ENCODE peak calls at places on chromosomes 16 and 17, in four cellular contexts. L is H1, Y is mesendoderm, X is IMR-90. P is an unnamed sample.

GRCh38 chr16:27748868-27749546 is 199.1 kb downstream of the KATNIP start:
- DNase-seq in L (no peak), Y (peak), X (peak), P (peak)

GRCh38 chr16:30186782-30187555 is 3.6 kb downstream of the CORO1A start:
- DNase-seq in L (peak), Y (peak), X (no peak), P (peak)

GRCh38 chr16:85718682-85719081 is 29.9 kb upstream of the GINS2 start:
- DNase-seq in L (peak), Y (no peak), X (no peak), P (peak)

GRCh38 chr16:14133907-14134306 is 62.8 kb downstream of the MRTFB start:
- DNase-seq in L (no peak), Y (no peak), X (peak), P (no peak)

GRCh38 chr17:63696381-63696961 is 3.5 kb downstream of the LIMD2 start:
- DNase-seq in L (peak), Y (peak), X (no peak), P (peak)

GRCh38 chr16:52191533-52192134 is 355.3 kb downstream of the TOX3 start:
- DNase-seq in L (peak), Y (peak), X (peak), P (peak)

GRCh38 chr16:8634991-8635736 is 13.7 kb downstream of the METTL22 start:
- DNase-seq in L (peak), Y (peak), X (peak), P (peak)

GRCh38 chr17:67999291-67999911 is 3.1 kb upstream of the C17orf58 start:
- DNase-seq in L (no peak), Y (peak), X (peak), P (no peak)

GRCh38 chr17:74513987-74514631 is 17.2 kb downstream of the CD300LB start:
- DNase-seq in L (peak), Y (peak), X (peak), P (peak)

GRCh38 chr16:86635181-86635580 is 56.8 kb downstream of the FOXL1 start:
- DNase-seq in L (no peak), Y (no peak), X (no peak), P (no peak)

GRCh38 chr16:28863929-28864886 is 565 bp downstream of the SH2B1 start:
- DNase-seq in L (no peak), Y (no peak), X (peak), P (no peak)

GRCh38 chr17:17913695-17914332 is 58.4 kb downstream of the TOM1L2 start:
- DNase-seq in L (no peak), Y (peak), X (peak), P (peak)

GRCh38 chr16:17266606-17267313 is 204.0 kb downstream of the XYLT1 start:
- DNase-seq in L (no peak), Y (no peak), X (no peak), P (no peak)

GRCh38 chr17:74271902-74272563 is 2.0 kb upstream of the DNAI2 start:
- DNase-seq in L (no peak), Y (no peak), X (no peak), P (no peak)

GRCh38 chr17:7720125-7720524 is 2.6 kb downstream of the DNAH2 start:
- DNase-seq in L (no peak), Y (peak), X (no peak), P (no peak)

GRCh38 chr17:933168-934083 is 46.1 kb downstream of the NXN start:
- DNase-seq in L (no peak), Y (peak), X (peak), P (peak)

GRCh38 chr16:50335198-50335958 is 33.4 kb downstream of the BRD7 start:
- DNase-seq in L (no peak), Y (no peak), X (peak), P (no peak)

GRCh38 chr17:73293480-73293911 is 18.3 kb downstream of the CDC42EP4 start:
- DNase-seq in L (no peak), Y (no peak), X (peak), P (no peak)

GRCh38 chr17:54968259-54968953 is at the start of the genes COX11 and STXBP4:
- DNase-seq in L (peak), Y (peak), X (peak), P (peak)

GRCh38 chr17:28902819-28903545 is at the start of gene DHRS13:
- DNase-seq in L (peak), Y (peak), X (peak), P (peak)
- H2BK5ac ChIP-seq in L (peak), Y (no peak), X (peak), P (no peak)

DNA sequence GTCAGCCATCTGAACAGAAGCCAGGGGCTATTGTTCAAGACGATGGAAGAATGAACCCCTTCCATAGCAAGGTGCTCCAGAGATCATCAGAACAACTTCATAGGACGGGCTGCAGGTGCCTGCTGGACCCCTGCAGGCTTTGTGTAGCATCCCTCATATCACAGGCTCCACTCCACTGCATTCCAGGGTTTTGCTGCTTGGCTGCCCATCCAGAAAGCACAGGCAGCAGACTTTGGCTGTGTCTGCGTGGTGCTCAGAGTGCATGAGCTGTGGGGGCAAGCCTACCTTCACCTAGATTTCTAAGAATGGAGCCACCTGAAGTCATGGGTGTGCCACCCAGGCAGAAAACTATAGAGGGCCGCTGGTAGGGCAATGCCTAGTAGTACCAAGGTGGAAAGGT is 93.9 kb upstream of the NLRP1 start:
- DNase-seq in L (no peak), Y (no peak), X (no peak), P (no peak)
- H2BK120ac ChIP-seq in L (no peak), Y (no peak), X (no peak), P (no peak)

DNA sequence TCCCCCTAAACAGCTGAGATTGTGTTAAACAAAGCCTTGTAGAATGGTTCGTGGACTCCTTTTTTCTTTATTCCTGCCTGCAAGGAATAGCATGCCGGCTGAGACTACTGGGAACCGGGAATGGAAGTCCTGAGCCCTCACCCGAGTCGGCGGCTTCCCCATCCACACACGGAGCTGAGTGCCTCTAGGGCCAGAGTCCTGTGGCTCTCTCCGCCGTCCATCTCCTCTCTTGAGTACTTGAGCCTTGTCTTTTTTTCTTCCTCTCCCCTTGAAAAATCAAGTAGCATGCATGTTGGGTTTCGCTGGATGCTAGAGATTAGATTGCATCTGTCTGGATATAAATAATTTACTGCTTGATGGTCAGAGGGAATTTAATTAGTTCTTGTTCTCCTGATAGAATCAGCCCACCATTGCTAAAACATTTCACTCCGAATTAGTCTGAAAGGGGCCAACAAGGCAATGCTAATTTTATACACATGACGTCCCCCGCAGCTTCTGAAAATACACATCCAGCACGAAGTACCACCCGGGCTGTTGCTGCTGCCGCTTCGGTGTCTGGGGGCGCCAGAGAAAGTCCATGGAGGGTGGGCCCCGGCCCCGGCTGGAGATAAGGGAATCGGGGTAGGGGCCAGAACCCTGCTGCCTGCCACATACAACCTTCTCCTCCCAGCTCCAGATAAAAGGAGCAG is 48.6 kb downstream of the RBFOX3 start:
- DNase-seq in L (no peak), Y (no peak), X (no peak), P (no peak)
- H2BK5ac ChIP-seq in L (no peak), Y (no peak), X (no peak), P (no peak)

GRCh38 chr17:57533684-57534305 is 211.3 kb downstream of the CCDC182 start:
- DNase-seq in L (no peak), Y (no peak), X (no peak), P (no peak)
- H2BK120ac ChIP-seq in L (no peak), Y (no peak), X (no peak), P (no peak)

GRCh38 chr16:9755076-9755475 is 427.2 kb downstream of the GRIN2A start:
- DNase-seq in L (no peak), Y (peak), X (no peak), P (no peak)

GRCh38 chr16:9757687-9758086 is 424.5 kb downstream of the GRIN2A start:
- DNase-seq in L (no peak), Y (no peak), X (no peak), P (no peak)

GRCh38 chr16:9761870-9762269 is 420.4 kb downstream of the GRIN2A start:
- DNase-seq in L (no peak), Y (no peak), X (no peak), P (no peak)

GRCh38 chr16:9756434-9756833 is 425.8 kb downstream of the GRIN2A start:
- DNase-seq in L (no peak), Y (no peak), X (no peak), P (no peak)
- H2BK5ac ChIP-seq in L (no peak), Y (no peak), X (no peak), P (no peak)

DNA sequence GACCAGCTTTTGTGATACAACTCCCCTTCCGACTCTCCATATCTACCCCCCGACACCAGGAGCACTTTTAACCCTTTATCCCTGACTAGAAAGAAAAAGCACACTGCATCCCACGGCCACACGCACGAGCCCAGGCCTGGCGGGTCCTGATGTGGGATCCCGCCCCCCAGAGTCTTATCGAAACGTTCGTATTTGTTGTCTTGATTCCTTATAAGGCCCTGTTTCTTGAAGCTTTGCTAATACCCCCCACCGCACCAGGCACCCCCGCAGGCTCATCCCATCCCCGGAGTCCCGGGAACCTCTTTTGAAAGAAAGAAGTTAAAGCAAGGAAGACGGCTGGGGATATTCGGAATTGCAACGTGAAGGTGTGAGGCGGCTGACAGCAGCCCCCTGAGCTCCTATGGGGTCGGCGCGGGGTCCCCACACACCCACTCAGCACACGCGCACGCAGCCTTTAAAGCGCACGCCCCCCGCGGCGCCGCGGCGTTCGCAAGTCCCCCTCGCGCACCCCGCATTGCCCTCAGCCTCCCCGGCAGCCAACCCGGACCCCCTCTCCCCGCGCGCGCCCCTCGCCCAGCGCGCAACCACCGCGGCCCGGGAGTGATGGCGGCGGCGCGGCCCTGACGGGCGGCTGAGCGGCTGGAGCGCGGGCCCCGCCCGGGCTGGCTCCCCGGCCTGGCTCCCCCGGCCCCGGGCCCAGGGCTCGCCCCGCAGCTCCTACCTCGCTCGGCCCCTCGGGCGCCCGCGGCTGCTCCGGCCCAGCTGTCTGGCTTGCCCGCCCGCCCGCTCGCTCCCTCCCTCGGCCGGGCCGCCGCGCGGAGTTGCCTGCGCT is 448 bp downstream of the STAT5B start:
- DNase-seq in L (peak), Y (peak), X (peak), P (peak)
- H2BK120ac ChIP-seq in L (no peak), Y (peak), X (peak), P (no peak)

P was measured in H9.